ENCODE peak calls at places on chromosomes 16 and 17, in six cellular contexts. One of them, this sample, is unnamed.

GRCh38 chr16:50260206-50261159 is 5.9 kb upstream of the ADCY7 start:
- DNase-seq in skeletal muscle cell: no peak
- DNase-seq in GM23248: no peak
- DNase-seq in HT1080: no peak
- DNase-seq in activated CD8-positive, alpha-beta memory T cell treated with anti-CD3 and anti-CD28 coated beads, Interleukin-2, amount 50 U/mL, for 48 hours: peak; percentile 40
- DNase-seq in DMS 273 treated with DMSO at 0.1 percent for 48 hours: no peak
- DNase-seq in this sample: no peak

GRCh38 chr16:12317856-12318591 is 341.5 kb downstream of the SNX29 start:
- DNase-seq in DMS 273 treated with DMSO at 0.1 percent for 48 hours: no peak
- DNase-seq in HT1080: no peak
- DNase-seq in activated CD8-positive, alpha-beta memory T cell treated with anti-CD3 and anti-CD28 coated beads, Interleukin-2, amount 50 U/mL, for 48 hours: no peak
- DNase-seq in GM23248: no peak
- DNase-seq in skeletal muscle cell: no peak
- DNase-seq in this sample: no peak

GRCh38 chr17:81909231-81909630 is 2.0 kb downstream of the PCYT2 start:
- DNase-seq in DMS 273 treated with DMSO at 0.1 percent for 48 hours: no peak
- DNase-seq in GM23248: no peak
- DNase-seq in activated CD8-positive, alpha-beta memory T cell treated with anti-CD3 and anti-CD28 coated beads, Interleukin-2, amount 50 U/mL, for 48 hours: no peak
- DNase-seq in HT1080: no peak
- DNase-seq in skeletal muscle cell: no peak
- DNase-seq in this sample: no peak

GRCh38 chr17:78679495-78680395 is 102.3 kb downstream of the CYTH1 start:
- DNase-seq in activated CD8-positive, alpha-beta memory T cell treated with anti-CD3 and anti-CD28 coated beads, Interleukin-2, amount 50 U/mL, for 48 hours: no peak
- DNase-seq in skeletal muscle cell: no peak
- DNase-seq in DMS 273 treated with DMSO at 0.1 percent for 48 hours: no peak
- DNase-seq in GM23248: no peak
- DNase-seq in HT1080: no peak
- DNase-seq in this sample: no peak

GRCh38 chr16:57029161-57030160 is 40.1 kb downstream of the NLRC5 start:
- DNase-seq in skeletal muscle cell: no peak
- DNase-seq in HT1080: peak; percentile 32
- DNase-seq in activated CD8-positive, alpha-beta memory T cell treated with anti-CD3 and anti-CD28 coated beads, Interleukin-2, amount 50 U/mL, for 48 hours: no peak
- DNase-seq in DMS 273 treated with DMSO at 0.1 percent for 48 hours: no peak
- DNase-seq in GM23248: peak; percentile 61
- DNase-seq in this sample: no peak

GRCh38 chr17:65228734-65229390 is 91.7 kb downstream of the RGS9 start:
- DNase-seq in HT1080: peak; percentile 63
- DNase-seq in GM23248: peak; percentile 34
- DNase-seq in activated CD8-positive, alpha-beta memory T cell treated with anti-CD3 and anti-CD28 coated beads, Interleukin-2, amount 50 U/mL, for 48 hours: peak; percentile 71
- DNase-seq in DMS 273 treated with DMSO at 0.1 percent for 48 hours: no peak
- DNase-seq in skeletal muscle cell: no peak
- DNase-seq in this sample: peak; percentile 62

GRCh38 chr16:14146445-14146844 is 75.3 kb downstream of the MRTFB start:
- DNase-seq in DMS 273 treated with DMSO at 0.1 percent for 48 hours: no peak
- DNase-seq in GM23248: no peak
- DNase-seq in skeletal muscle cell: no peak
- DNase-seq in HT1080: no peak
- DNase-seq in activated CD8-positive, alpha-beta memory T cell treated with anti-CD3 and anti-CD28 coated beads, Interleukin-2, amount 50 U/mL, for 48 hours: no peak
- DNase-seq in this sample: no peak

GRCh38 chr16:997440-998051 is 16.0 kb downstream of the SOX8 start:
- DNase-seq in activated CD8-positive, alpha-beta memory T cell treated with anti-CD3 and anti-CD28 coated beads, Interleukin-2, amount 50 U/mL, for 48 hours: peak; percentile 74
- DNase-seq in skeletal muscle cell: peak; percentile 25
- DNase-seq in GM23248: peak; percentile 42
- DNase-seq in HT1080: peak; percentile 38
- DNase-seq in DMS 273 treated with DMSO at 0.1 percent for 48 hours: no peak
- DNase-seq in this sample: no peak

GRCh38 chr16:83899978-83900377 is 1.1 kb downstream of the MLYCD start:
- DNase-seq in skeletal muscle cell: no peak
- DNase-seq in DMS 273 treated with DMSO at 0.1 percent for 48 hours: no peak
- DNase-seq in GM23248: no peak
- DNase-seq in activated CD8-positive, alpha-beta memory T cell treated with anti-CD3 and anti-CD28 coated beads, Interleukin-2, amount 50 U/mL, for 48 hours: no peak
- DNase-seq in HT1080: no peak
- DNase-seq in this sample: no peak

GRCh38 chr17:81902653-81903414 is 796 bp downstream of the NPB start:
- DNase-seq in GM23248: no peak
- DNase-seq in skeletal muscle cell: no peak
- DNase-seq in activated CD8-positive, alpha-beta memory T cell treated with anti-CD3 and anti-CD28 coated beads, Interleukin-2, amount 50 U/mL, for 48 hours: no peak
- DNase-seq in HT1080: no peak
- DNase-seq in DMS 273 treated with DMSO at 0.1 percent for 48 hours: no peak
- DNase-seq in this sample: no peak

GRCh38 chr16:15509051-15509592 is 74.7 kb downstream of the BMERB1 start:
- DNase-seq in DMS 273 treated with DMSO at 0.1 percent for 48 hours: no peak
- DNase-seq in HT1080: no peak
- DNase-seq in activated CD8-positive, alpha-beta memory T cell treated with anti-CD3 and anti-CD28 coated beads, Interleukin-2, amount 50 U/mL, for 48 hours: no peak
- DNase-seq in GM23248: no peak
- DNase-seq in skeletal muscle cell: no peak
- DNase-seq in this sample: peak; percentile 19

GRCh38 chr16:10554569-10554968 is 25.8 kb downstream of the EMP2 start:
- DNase-seq in DMS 273 treated with DMSO at 0.1 percent for 48 hours: no peak
- DNase-seq in activated CD8-positive, alpha-beta memory T cell treated with anti-CD3 and anti-CD28 coated beads, Interleukin-2, amount 50 U/mL, for 48 hours: no peak
- DNase-seq in HT1080: no peak
- DNase-seq in skeletal muscle cell: no peak
- DNase-seq in GM23248: no peak
- DNase-seq in this sample: no peak

GRCh38 chr16:30535777-30536190 is 1.1 kb upstream of the ZNF747 start:
- DNase-seq in activated CD8-positive, alpha-beta memory T cell treated with anti-CD3 and anti-CD28 coated beads, Interleukin-2, amount 50 U/mL, for 48 hours: peak; percentile 83
- DNase-seq in skeletal muscle cell: peak; percentile 25
- DNase-seq in HT1080: peak; percentile 22
- DNase-seq in DMS 273 treated with DMSO at 0.1 percent for 48 hours: no peak
- DNase-seq in GM23248: peak; percentile 86
- DNase-seq in this sample: peak; percentile 78

GRCh38 chr17:16442594-16443389 is 27.4 kb downstream of the TRPV2 start:
- DNase-seq in activated CD8-positive, alpha-beta memory T cell treated with anti-CD3 and anti-CD28 coated beads, Interleukin-2, amount 50 U/mL, for 48 hours: peak; percentile 76
- DNase-seq in GM23248: no peak
- DNase-seq in skeletal muscle cell: no peak
- DNase-seq in DMS 273 treated with DMSO at 0.1 percent for 48 hours: no peak
- DNase-seq in HT1080: no peak
- DNase-seq in this sample: no peak

GRCh38 chr17:79045830-79046500 is 22.0 kb downstream of the C1QTNF1 start:
- DNase-seq in HT1080: peak; percentile 77
- DNase-seq in DMS 273 treated with DMSO at 0.1 percent for 48 hours: peak; percentile 46
- DNase-seq in skeletal muscle cell: no peak
- DNase-seq in GM23248: peak; percentile 82
- DNase-seq in activated CD8-positive, alpha-beta memory T cell treated with anti-CD3 and anti-CD28 coated beads, Interleukin-2, amount 50 U/mL, for 48 hours: peak; percentile 86
- DNase-seq in this sample: peak; percentile 71

GRCh38 chr16:65176603-65177002 is 54.7 kb upstream of the CDH11 start:
- DNase-seq in activated CD8-positive, alpha-beta memory T cell treated with anti-CD3 and anti-CD28 coated beads, Interleukin-2, amount 50 U/mL, for 48 hours: no peak
- DNase-seq in DMS 273 treated with DMSO at 0.1 percent for 48 hours: no peak
- DNase-seq in skeletal muscle cell: peak; percentile 79
- DNase-seq in HT1080: peak; percentile 1
- DNase-seq in GM23248: peak; percentile 86
- DNase-seq in this sample: no peak

GRCh38 chr17:4444782-4445473 is 11.2 kb downstream of the SPNS3 start:
- DNase-seq in activated CD8-positive, alpha-beta memory T cell treated with anti-CD3 and anti-CD28 coated beads, Interleukin-2, amount 50 U/mL, for 48 hours: no peak
- DNase-seq in DMS 273 treated with DMSO at 0.1 percent for 48 hours: peak; percentile 93
- DNase-seq in HT1080: peak; percentile 58
- DNase-seq in skeletal muscle cell: no peak
- DNase-seq in GM23248: peak; percentile 39
- DNase-seq in this sample: peak; percentile 26

GRCh38 chr16:89540557-89540956 is 19.9 kb upstream of the RPL13 start:
- DNase-seq in GM23248: no peak
- DNase-seq in activated CD8-positive, alpha-beta memory T cell treated with anti-CD3 and anti-CD28 coated beads, Interleukin-2, amount 50 U/mL, for 48 hours: no peak
- DNase-seq in DMS 273 treated with DMSO at 0.1 percent for 48 hours: no peak
- DNase-seq in skeletal muscle cell: no peak
- DNase-seq in HT1080: no peak
- DNase-seq in this sample: no peak

GRCh38 chr17:74527756-74528155 is 3.5 kb downstream of the CD300LB start:
- DNase-seq in skeletal muscle cell: no peak
- DNase-seq in GM23248: no peak
- DNase-seq in HT1080: no peak
- DNase-seq in activated CD8-positive, alpha-beta memory T cell treated with anti-CD3 and anti-CD28 coated beads, Interleukin-2, amount 50 U/mL, for 48 hours: peak; percentile 39
- DNase-seq in DMS 273 treated with DMSO at 0.1 percent for 48 hours: no peak
- DNase-seq in this sample: no peak

GRCh38 chr16:61862221-61862620 is 174.0 kb downstream of the CDH8 start:
- DNase-seq in GM23248: no peak
- DNase-seq in DMS 273 treated with DMSO at 0.1 percent for 48 hours: no peak
- DNase-seq in HT1080: no peak
- DNase-seq in skeletal muscle cell: no peak
- DNase-seq in activated CD8-positive, alpha-beta memory T cell treated with anti-CD3 and anti-CD28 coated beads, Interleukin-2, amount 50 U/mL, for 48 hours: no peak
- DNase-seq in this sample: no peak

GRCh38 chr17:63843387-63844292 is 1.2 kb upstream of the SMARCD2 start:
- DNase-seq in skeletal muscle cell: no peak
- DNase-seq in HT1080: peak; percentile 71
- DNase-seq in activated CD8-positive, alpha-beta memory T cell treated with anti-CD3 and anti-CD28 coated beads, Interleukin-2, amount 50 U/mL, for 48 hours: peak; percentile 60
- DNase-seq in DMS 273 treated with DMSO at 0.1 percent for 48 hours: peak; percentile 15
- DNase-seq in GM23248: peak; percentile 85
- DNase-seq in this sample: peak; percentile 61

GRCh38 chr16:79278506-79278905 is 322.0 kb downstream of the MAF start:
- DNase-seq in GM23248: no peak
- DNase-seq in HT1080: no peak
- DNase-seq in DMS 273 treated with DMSO at 0.1 percent for 48 hours: no peak
- DNase-seq in activated CD8-positive, alpha-beta memory T cell treated with anti-CD3 and anti-CD28 coated beads, Interleukin-2, amount 50 U/mL, for 48 hours: peak; percentile 74
- DNase-seq in skeletal muscle cell: no peak
- DNase-seq in this sample: peak; percentile 44

GRCh38 chr17:13002761-13003453 is 14.9 kb downstream of the ELAC2 start:
- DNase-seq in skeletal muscle cell: no peak
- DNase-seq in activated CD8-positive, alpha-beta memory T cell treated with anti-CD3 and anti-CD28 coated beads, Interleukin-2, amount 50 U/mL, for 48 hours: peak; percentile 76
- DNase-seq in HT1080: peak; percentile 56
- DNase-seq in GM23248: peak; percentile 81
- DNase-seq in DMS 273 treated with DMSO at 0.1 percent for 48 hours: no peak
- DNase-seq in this sample: peak; percentile 34

GRCh38 chr17:21213491-21214014 is 408 bp downstream of the TMEM11 start:
- DNase-seq in DMS 273 treated with DMSO at 0.1 percent for 48 hours: no peak
- DNase-seq in GM23248: peak; percentile 80
- DNase-seq in skeletal muscle cell: no peak
- DNase-seq in HT1080: peak; percentile 10
- DNase-seq in activated CD8-positive, alpha-beta memory T cell treated with anti-CD3 and anti-CD28 coated beads, Interleukin-2, amount 50 U/mL, for 48 hours: no peak
- DNase-seq in this sample: no peak

GRCh38 chr16:74736531-74737157 is 36.0 kb upstream of the MLKL start:
- DNase-seq in HT1080: peak; percentile 31
- DNase-seq in skeletal muscle cell: no peak
- DNase-seq in activated CD8-positive, alpha-beta memory T cell treated with anti-CD3 and anti-CD28 coated beads, Interleukin-2, amount 50 U/mL, for 48 hours: no peak
- DNase-seq in GM23248: no peak
- DNase-seq in DMS 273 treated with DMSO at 0.1 percent for 48 hours: no peak
- DNase-seq in this sample: no peak

GRCh38 chr16:81121474-81121990 is 25.3 kb upstream of the GCSH start:
- DNase-seq in skeletal muscle cell: no peak
- DNase-seq in GM23248: no peak
- DNase-seq in activated CD8-positive, alpha-beta memory T cell treated with anti-CD3 and anti-CD28 coated beads, Interleukin-2, amount 50 U/mL, for 48 hours: no peak
- DNase-seq in HT1080: no peak
- DNase-seq in DMS 273 treated with DMSO at 0.1 percent for 48 hours: no peak
- DNase-seq in this sample: no peak

GRCh38 chr16:46638947-46639925 is 18.1 kb upstream of the SHCBP1 start:
- DNase-seq in HT1080: peak; percentile 55
- DNase-seq in skeletal muscle cell: peak; percentile 18
- DNase-seq in GM23248: peak; percentile 75
- DNase-seq in DMS 273 treated with DMSO at 0.1 percent for 48 hours: no peak
- DNase-seq in activated CD8-positive, alpha-beta memory T cell treated with anti-CD3 and anti-CD28 coated beads, Interleukin-2, amount 50 U/mL, for 48 hours: no peak
- DNase-seq in this sample: no peak

GRCh38 chr16:84239910-84240309 is at the start of gene KCNG4:
- DNase-seq in DMS 273 treated with DMSO at 0.1 percent for 48 hours: no peak
- DNase-seq in HT1080: no peak
- DNase-seq in skeletal muscle cell: no peak
- DNase-seq in GM23248: no peak
- DNase-seq in activated CD8-positive, alpha-beta memory T cell treated with anti-CD3 and anti-CD28 coated beads, Interleukin-2, amount 50 U/mL, for 48 hours: no peak
- DNase-seq in this sample: no peak

GRCh38 chr17:61425682-61426481 is 26.2 kb downstream of the TBX2 start:
- DNase-seq in activated CD8-positive, alpha-beta memory T cell treated with anti-CD3 and anti-CD28 coated beads, Interleukin-2, amount 50 U/mL, for 48 hours: no peak
- DNase-seq in HT1080: no peak
- DNase-seq in skeletal muscle cell: no peak
- DNase-seq in GM23248: no peak
- DNase-seq in DMS 273 treated with DMSO at 0.1 percent for 48 hours: no peak
- DNase-seq in this sample: no peak

GRCh38 chr17:56978441-56979090 is 635 bp downstream of the SCPEP1 start:
- DNase-seq in HT1080: no peak
- DNase-seq in skeletal muscle cell: no peak
- DNase-seq in activated CD8-positive, alpha-beta memory T cell treated with anti-CD3 and anti-CD28 coated beads, Interleukin-2, amount 50 U/mL, for 48 hours: no peak
- DNase-seq in DMS 273 treated with DMSO at 0.1 percent for 48 hours: no peak
- DNase-seq in GM23248: peak; percentile 23
- DNase-seq in this sample: no peak